ENCODE peak calls at places on chromosomes 4 and X, in six cellular contexts. K is right lobe of liver, M is testis, W is body of pancreas, A is dorsolateral prefrontal cortex, O is breast epithelium. Z is an unnamed sample.

GRCh38 chr4:120977435-120977997 is 55.0 kb upstream of the PRDM5 start:
- DNase-seq in K (no peak), M (peak), W (peak), A (no peak), O (no peak), Z (no peak)

GRCh38 chr4:188299161-188299560 is 159.9 kb downstream of the TRIML1 start:
- DNase-seq in K (no peak), M (no peak), W (no peak), A (no peak), O (no peak), Z (no peak)

GRCh38 chr4:185016101-185016940 is 2.0 kb upstream of the HELT start:
- DNase-seq in K (no peak), M (no peak), W (no peak), A (no peak), O (no peak), Z (no peak)

GRCh38 chr4:186040316-186040715 is 28.6 kb upstream of the TLR3 start:
- DNase-seq in K (no peak), M (no peak), W (no peak), A (no peak), O (no peak), Z (no peak)

GRCh38 chr4:610411-611261 is 14.7 kb upstream of the PDE6B start:
- DNase-seq in K (no peak), M (no peak), W (no peak), A (peak), O (no peak), Z (no peak)

GRCh38 chrX:40104649-40105015 is 6.9 kb upstream of the BCOR start:
- DNase-seq in K (peak), M (no peak), W (peak), A (no peak), O (no peak), Z (no peak)

GRCh38 chr4:184937745-184938144 is 80.5 kb upstream of the HELT start:
- DNase-seq in K (no peak), M (no peak), W (no peak), A (no peak), O (no peak), Z (no peak)

GRCh38 chr4:1249148-1249730 is 309 bp upstream of the CTBP1 start:
- DNase-seq in K (peak), M (peak), W (peak), A (peak), O (peak), Z (no peak)

GRCh38 chr4:76420901-76421581 is at the start of gene CCDC158:
- DNase-seq in K (peak), M (peak), W (peak), A (no peak), O (no peak), Z (no peak)

GRCh38 chr4:152342293-152342692 is 193.6 kb downstream of the FBXW7 start:
- DNase-seq in K (no peak), M (no peak), W (no peak), A (no peak), O (no peak), Z (no peak)

GRCh38 chr4:87068591-87069021 is 133.8 kb downstream of the AFF1 start:
- DNase-seq in K (no peak), M (no peak), W (no peak), A (peak), O (no peak), Z (no peak)

GRCh38 chr4:24855741-24856140 is 57.1 kb downstream of the CCDC149 start:
- DNase-seq in K (no peak), M (no peak), W (no peak), A (no peak), O (no peak), Z (no peak)

GRCh38 chrX:39020051-39020669 is 218.9 kb downstream of the MID1IP1 start:
- DNase-seq in K (no peak), M (no peak), W (no peak), A (no peak), O (no peak), Z (no peak)

GRCh38 chr4:148214529-148215166 is 227.6 kb downstream of the NR3C2 start:
- DNase-seq in K (no peak), M (no peak), W (peak), A (peak), O (no peak), Z (no peak)

GRCh38 chr4:37722000-37722638 is 35.9 kb upstream of the RELL1 start:
- DNase-seq in K (no peak), M (no peak), W (no peak), A (no peak), O (no peak), Z (no peak)

GRCh38 chr4:40908297-40908696 is 158.5 kb downstream of the NSUN7 start:
- DNase-seq in K (no peak), M (no peak), W (no peak), A (no peak), O (no peak), Z (no peak)

GRCh38 chr4:181566490-181566889 is 676.7 kb upstream of the TENM3 start:
- DNase-seq in K (no peak), M (no peak), W (no peak), A (no peak), O (no peak), Z (no peak)

GRCh38 chr4:76993787-76994641 is 44.5 kb downstream of the SEPTIN11 start:
- DNase-seq in K (no peak), M (no peak), W (no peak), A (no peak), O (no peak), Z (no peak)

GRCh38 chrX:65528705-65529340 is 5.8 kb downstream of the LAS1L start:
- DNase-seq in K (peak), M (peak), W (peak), A (peak), O (no peak), Z (peak)

GRCh38 chrX:16822723-16823122 is 36.5 kb downstream of the TXLNG start:
- DNase-seq in K (no peak), M (no peak), W (no peak), A (no peak), O (no peak), Z (no peak)

GRCh38 chr4:147678796-147679549 is 5.0 kb downstream of the PRMT9 start:
- DNase-seq in K (no peak), M (no peak), W (no peak), A (no peak), O (no peak), Z (no peak)

GRCh38 chrX:153468008-153468580 is 2.3 kb downstream of the HAUS7 start:
- DNase-seq in K (no peak), M (peak), W (no peak), A (no peak), O (no peak), Z (no peak)

GRCh38 chr4:40227284-40227683 is 30.5 kb downstream of the RHOH start:
- DNase-seq in K (no peak), M (no peak), W (no peak), A (no peak), O (no peak), Z (no peak)

GRCh38 chrX:68571292-68572256 is 72.7 kb downstream of the YIPF6 start:
- DNase-seq in K (no peak), M (no peak), W (no peak), A (no peak), O (no peak), Z (no peak)

GRCh38 chr4:86387013-86387412 is 27.2 kb upstream of the MAPK10 start:
- DNase-seq in K (no peak), M (no peak), W (no peak), A (no peak), O (no peak), Z (no peak)

GRCh38 chr4:48836658-48837057 is 5.8 kb downstream of the OCIAD1 start:
- DNase-seq in K (no peak), M (no peak), W (no peak), A (no peak), O (no peak), Z (no peak)

GRCh38 chr4:186725422-186726149 is 1.9 kb upstream of the FAT1 start:
- DNase-seq in K (peak), M (peak), W (peak), A (peak), O (peak), Z (peak)

GRCh38 chr4:61740950-61741638 is 541.0 kb downstream of the ADGRL3 start:
- DNase-seq in K (no peak), M (no peak), W (no peak), A (peak), O (no peak), Z (no peak)

GRCh38 chr4:157185363-157185762 is 35.2 kb upstream of the GRIA2 start:
- DNase-seq in K (no peak), M (no peak), W (no peak), A (no peak), O (no peak), Z (no peak)

GRCh38 chr4:76156635-76157034 is 8.4 kb upstream of the NUP54 start:
- DNase-seq in K (no peak), M (no peak), W (no peak), A (no peak), O (no peak), Z (no peak)

GRCh38 chr4:18203936-18204335 is 182.4 kb upstream of the LCORL start:
- DNase-seq in K (no peak), M (no peak), W (no peak), A (no peak), O (no peak), Z (no peak)

GRCh38 chrX:45022144-45022543 is 149.2 kb downstream of the KDM6A start:
- DNase-seq in K (no peak), M (no peak), W (no peak), A (no peak), O (no peak), Z (no peak)

GRCh38 chr4:168528131-168528949 is 31.5 kb downstream of the PALLD start:
- DNase-seq in K (no peak), M (no peak), W (no peak), A (no peak), O (no peak), Z (no peak)

GRCh38 chrX:133958997-133959688 is 26.3 kb downstream of the GPC3 start:
- DNase-seq in K (no peak), M (no peak), W (no peak), A (no peak), O (no peak), Z (no peak)
- TF ChIP-seq CTCF in K (peak), M (no peak), W (no peak), A (no peak), O (no peak), Z (no peak)

DNA sequence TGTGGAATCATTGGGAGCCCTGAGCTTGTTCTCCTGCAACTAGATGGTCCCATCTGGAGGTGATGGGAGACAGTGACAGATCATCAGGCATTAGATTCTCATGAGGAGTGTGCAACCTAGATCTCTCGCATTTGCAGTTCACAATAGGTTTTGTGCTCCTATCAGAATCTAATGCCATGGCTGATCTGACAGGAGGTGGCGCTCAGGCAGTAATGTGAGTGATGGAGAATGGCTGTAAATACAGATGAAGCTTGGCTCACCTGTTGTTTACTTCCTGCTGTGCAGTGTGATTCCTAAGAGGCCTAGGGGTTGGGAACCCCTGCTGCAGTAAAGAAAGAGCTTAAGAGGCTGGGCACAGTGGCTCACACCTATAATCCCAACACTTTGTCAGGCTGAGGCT is 42.2 kb upstream of the PUDP start:
- DNase-seq in K (no peak), M (no peak), W (no peak), A (no peak), O (no peak), Z (no peak)
- TF ChIP-seq CTCF in K (no peak), M (no peak), W (no peak), A (no peak), O (no peak), Z (no peak)

GRCh38 chrX:131675596-131676194 is 131.8 kb downstream of the OR13H1 start:
- DNase-seq in K (no peak), M (no peak), W (no peak), A (no peak), O (no peak), Z (no peak)
- TF ChIP-seq CTCF in K (peak), M (no peak), W (peak), A (peak), O (no peak), Z (no peak)

GRCh38 chr4:103892616-103893015 is 172.8 kb upstream of the TACR3 start:
- DNase-seq in K (no peak), M (no peak), W (no peak), A (no peak), O (no peak), Z (no peak)

GRCh38 chr4:103885152-103885551 is 165.4 kb upstream of the TACR3 start:
- DNase-seq in K (no peak), M (no peak), W (no peak), A (no peak), O (no peak), Z (no peak)

DNA sequence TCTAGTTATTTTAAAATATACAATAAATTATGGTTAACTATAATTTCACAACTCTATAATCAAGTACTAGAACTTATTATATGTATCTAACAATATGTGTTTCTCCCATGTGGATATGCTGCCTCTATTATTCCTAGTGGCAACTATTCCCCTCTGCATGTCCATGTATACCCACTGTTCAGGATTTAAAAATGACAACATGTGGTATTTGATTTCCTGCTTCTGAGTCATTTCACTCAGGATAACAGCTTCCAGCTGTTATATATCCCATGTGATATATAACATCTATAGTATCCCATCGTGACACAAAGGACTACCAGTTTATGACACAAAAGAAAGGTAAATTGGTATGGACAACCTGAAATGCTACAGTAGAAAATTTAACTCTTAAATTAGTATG is 167.4 kb upstream of the TACR3 start:
- DNase-seq in K (no peak), M (no peak), W (no peak), A (no peak), O (no peak), Z (no peak)
- TF ChIP-seq CTCF in K (no peak), M (no peak), W (no peak), A (no peak), O (no peak), Z (no peak)

GRCh38 chr4:94459462-94460161 is 7.9 kb downstream of the PDLIM5 start:
- DNase-seq in K (no peak), M (no peak), W (no peak), A (no peak), O (no peak), Z (no peak)

GRCh38 chr4:94462572-94462971 is 10.8 kb downstream of the PDLIM5 start:
- DNase-seq in K (no peak), M (no peak), W (no peak), A (no peak), O (no peak), Z (no peak)

GRCh38 chr4:94463771-94464170 is 12.0 kb downstream of the PDLIM5 start:
- DNase-seq in K (no peak), M (no peak), W (no peak), A (no peak), O (no peak), Z (no peak)

GRCh38 chr4:94458682-94459081 is 6.9 kb downstream of the PDLIM5 start:
- DNase-seq in K (no peak), M (no peak), W (no peak), A (no peak), O (no peak), Z (no peak)

GRCh38 chr4:94461506-94461905 is 9.8 kb downstream of the PDLIM5 start:
- DNase-seq in K (no peak), M (no peak), W (no peak), A (no peak), O (no peak), Z (no peak)
- TF ChIP-seq CTCF in K (no peak), M (no peak), W (no peak), A (no peak), O (no peak), Z (no peak)

GRCh38 chrX:115189110-115189509 is at the start of gene RBMXL3:
- DNase-seq in K (no peak), M (peak), W (no peak), A (no peak), O (no peak), Z (no peak)
- TF ChIP-seq CTCF in K (no peak), M (no peak), W (no peak), A (no peak), O (no peak), Z (no peak)

DNA sequence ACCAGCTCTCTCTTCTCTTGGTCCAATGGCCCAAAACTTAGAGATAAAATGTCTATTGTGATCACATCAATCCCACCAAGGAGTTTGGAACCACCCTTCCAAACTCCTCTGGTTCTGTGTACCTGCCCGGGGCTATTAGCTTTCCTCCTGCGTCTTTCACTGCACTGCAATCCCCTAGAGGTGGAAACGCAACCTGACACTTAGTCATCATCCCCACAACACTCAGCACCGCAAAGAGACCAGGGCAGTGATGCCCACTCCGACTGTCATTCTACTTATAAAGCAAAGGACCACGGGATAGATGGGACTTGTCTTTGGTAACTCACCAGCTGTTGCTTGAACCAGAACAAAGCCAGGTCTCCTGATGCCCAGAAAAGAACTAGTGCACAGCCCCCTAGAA is 22.0 kb downstream of the AFAP1 start:
- DNase-seq in K (no peak), M (no peak), W (no peak), A (no peak), O (no peak), Z (no peak)
- TF ChIP-seq CTCF in K (no peak), M (no peak), W (no peak), A (no peak), O (no peak), Z (no peak)

GRCh38 chr4:4694296-4694772 is 152.5 kb upstream of the STX18 start:
- DNase-seq in K (no peak), M (peak), W (peak), A (peak), O (no peak), Z (no peak)
- TF ChIP-seq CTCF in K (no peak), M (peak), W (no peak), A (peak), O (no peak), Z (no peak)